ENCODE peak calls at places on chromosome 18, in four cellular contexts. One of them, this sample, is unnamed.

GRCh38 chr18:48750485-48751175 is 200.1 kb downstream of the SMAD7 start:
- DNase-seq in activated CD8-positive, alpha-beta memory T cell treated with anti-CD3 and anti-CD28 coated beads for 24 hours: no peak
- DNase-seq in kidney glomerular epithelial cell: no peak
- DNase-seq in HFF-Myc: no peak
- DNase-seq in this sample: no peak

GRCh38 chr18:44733754-44734465 is 53.2 kb downstream of the SETBP1 start:
- DNase-seq in kidney glomerular epithelial cell: no peak
- DNase-seq in HFF-Myc: no peak
- DNase-seq in activated CD8-positive, alpha-beta memory T cell treated with anti-CD3 and anti-CD28 coated beads for 24 hours: peak
- DNase-seq in this sample: no peak

GRCh38 chr18:54843302-54843701 is 15.0 kb downstream of the RAB27B start:
- DNase-seq in HFF-Myc: no peak
- DNase-seq in kidney glomerular epithelial cell: no peak
- DNase-seq in activated CD8-positive, alpha-beta memory T cell treated with anti-CD3 and anti-CD28 coated beads for 24 hours: no peak
- DNase-seq in this sample: no peak

GRCh38 chr18:10405014-10405493 is 49.4 kb upstream of the APCDD1 start:
- DNase-seq in activated CD8-positive, alpha-beta memory T cell treated with anti-CD3 and anti-CD28 coated beads for 24 hours: no peak
- DNase-seq in HFF-Myc: no peak
- DNase-seq in kidney glomerular epithelial cell: no peak
- DNase-seq in this sample: no peak

GRCh38 chr18:34977787-34978532 is 63.3 kb upstream of the MAPRE2 start:
- DNase-seq in HFF-Myc: no peak
- DNase-seq in activated CD8-positive, alpha-beta memory T cell treated with anti-CD3 and anti-CD28 coated beads for 24 hours: peak
- DNase-seq in kidney glomerular epithelial cell: no peak
- DNase-seq in this sample: no peak

GRCh38 chr18:69638056-69638455 is 237.4 kb downstream of the DOK6 start:
- DNase-seq in activated CD8-positive, alpha-beta memory T cell treated with anti-CD3 and anti-CD28 coated beads for 24 hours: no peak
- DNase-seq in kidney glomerular epithelial cell: no peak
- DNase-seq in HFF-Myc: no peak
- DNase-seq in this sample: no peak

GRCh38 chr18:6056171-6056932 is 161.0 kb upstream of the TMEM200C start:
- DNase-seq in HFF-Myc: peak
- DNase-seq in kidney glomerular epithelial cell: peak
- DNase-seq in activated CD8-positive, alpha-beta memory T cell treated with anti-CD3 and anti-CD28 coated beads for 24 hours: no peak
- DNase-seq in this sample: peak

GRCh38 chr18:33440011-33440383 is 524 bp downstream of the CCDC178 start:
- DNase-seq in HFF-Myc: peak
- DNase-seq in activated CD8-positive, alpha-beta memory T cell treated with anti-CD3 and anti-CD28 coated beads for 24 hours: no peak
- DNase-seq in kidney glomerular epithelial cell: peak
- DNase-seq in this sample: no peak

GRCh38 chr18:63708650-63709049 is 5.9 kb downstream of the SERPINB11 start:
- DNase-seq in HFF-Myc: peak
- DNase-seq in kidney glomerular epithelial cell: peak
- DNase-seq in activated CD8-positive, alpha-beta memory T cell treated with anti-CD3 and anti-CD28 coated beads for 24 hours: no peak
- DNase-seq in this sample: peak

GRCh38 chr18:3692691-3693090 is 242.7 kb downstream of the TGIF1 start:
- DNase-seq in activated CD8-positive, alpha-beta memory T cell treated with anti-CD3 and anti-CD28 coated beads for 24 hours: no peak
- DNase-seq in kidney glomerular epithelial cell: no peak
- DNase-seq in HFF-Myc: no peak
- DNase-seq in this sample: no peak

GRCh38 chr18:41504316-41504715 is 450.7 kb upstream of the PIK3C3 start:
- DNase-seq in HFF-Myc: no peak
- DNase-seq in kidney glomerular epithelial cell: no peak
- DNase-seq in activated CD8-positive, alpha-beta memory T cell treated with anti-CD3 and anti-CD28 coated beads for 24 hours: no peak
- DNase-seq in this sample: no peak

GRCh38 chr18:805755-806110 is 6.3 kb downstream of the YES1 start:
- DNase-seq in kidney glomerular epithelial cell: no peak
- DNase-seq in activated CD8-positive, alpha-beta memory T cell treated with anti-CD3 and anti-CD28 coated beads for 24 hours: no peak
- DNase-seq in HFF-Myc: no peak
- DNase-seq in this sample: no peak

GRCh38 chr18:13451208-13451530 is 232.6 kb downstream of the LDLRAD4 start:
- DNase-seq in activated CD8-positive, alpha-beta memory T cell treated with anti-CD3 and anti-CD28 coated beads for 24 hours: no peak
- DNase-seq in kidney glomerular epithelial cell: no peak
- DNase-seq in HFF-Myc: no peak
- DNase-seq in this sample: no peak

GRCh38 chr18:23743733-23744333 is 54.6 kb downstream of the LAMA3 start:
- DNase-seq in HFF-Myc: no peak
- DNase-seq in activated CD8-positive, alpha-beta memory T cell treated with anti-CD3 and anti-CD28 coated beads for 24 hours: no peak
- DNase-seq in kidney glomerular epithelial cell: no peak
- DNase-seq in this sample: no peak

This sample was measured in RCC 7860.